ENCODE peak calls at places on chromosomes 16 and 17, in nine cellular contexts. N, C, B, P, F, O, Q, A and J are unnamed samples.

GRCh38 chr16:3915438-3916250 is 35.1 kb upstream of the CREBBP start:
- DNase-seq in O (no peak), C (no peak), A (no peak), Q (no peak), F (no peak), N (no peak), B (no peak), P (no peak), J (no peak)

GRCh38 chr16:82699711-82700495 is 73.1 kb downstream of the CDH13 start:
- DNase-seq in P (no peak), F (no peak), N (no peak), B (peak), C (no peak), O (no peak), A (no peak), Q (peak), J (no peak)

GRCh38 chr17:27402943-27403342 is 53.3 kb upstream of the KSR1 start:
- DNase-seq in Q (no peak), C (no peak), B (no peak), N (no peak), F (no peak), O (no peak), P (no peak), A (no peak), J (no peak)

GRCh38 chr17:68053237-68054030 is 17.9 kb downstream of the KPNA2 start:
- DNase-seq in C (no peak), N (no peak), F (no peak), P (no peak), Q (peak), A (no peak), B (peak), O (no peak), J (no peak)

GRCh38 chr17:75033346-75034235 is 13.2 kb downstream of the ATP5PD start:
- DNase-seq in P (peak), O (peak), N (peak), A (peak), C (peak), F (peak), Q (peak), B (peak), J (peak)

GRCh38 chr16:82603784-82604411 is 22.9 kb upstream of the CDH13 start:
- DNase-seq in N (no peak), O (peak), B (peak), C (no peak), A (no peak), P (no peak), F (peak), Q (peak), J (no peak)

GRCh38 chr16:77937473-77938195 is 84.7 kb upstream of the CLEC3A start:
- DNase-seq in O (no peak), F (no peak), B (no peak), Q (no peak), C (no peak), A (no peak), N (no peak), P (no peak), J (no peak)

GRCh38 chr17:35373532-35373983 is at the start of gene SLFN11:
- DNase-seq in A (peak), B (peak), F (no peak), C (peak), Q (peak), P (peak), N (peak), O (peak), J (no peak)

GRCh38 chr17:43574348-43574747 is 28.2 kb upstream of the ETV4 start:
- DNase-seq in A (no peak), O (no peak), Q (no peak), B (no peak), F (no peak), C (no peak), N (no peak), P (no peak), J (no peak)

GRCh38 chr16:79580465-79581200 is 19.9 kb downstream of the MAF start:
- DNase-seq in O (no peak), Q (no peak), A (no peak), N (no peak), C (no peak), B (no peak), F (no peak), P (no peak), J (no peak)

GRCh38 chr17:15779119-15779518 is 47.0 kb downstream of the TBC1D26 start:
- DNase-seq in O (no peak), N (no peak), B (no peak), C (no peak), Q (no peak), A (no peak), P (no peak), F (no peak), J (no peak)

GRCh38 chr16:46787909-46788308 is 39.8 kb upstream of the MYLK3 start:
- DNase-seq in P (no peak), B (no peak), F (no peak), Q (no peak), N (no peak), O (no peak), C (no peak), A (no peak), J (no peak)

GRCh38 chr16:19785512-19786130 is 67.5 kb downstream of the IQCK start:
- DNase-seq in B (peak), A (no peak), F (no peak), P (no peak), C (no peak), N (no peak), Q (peak), O (no peak), J (no peak)

GRCh38 chr16:86062271-86062965 is 163.5 kb downstream of the IRF8 start:
- DNase-seq in Q (no peak), A (no peak), F (no peak), N (no peak), C (no peak), O (no peak), B (no peak), P (no peak), J (no peak)

GRCh38 chr17:78417531-78417909 is 39.1 kb downstream of the PGS1 start:
- DNase-seq in P (no peak), O (no peak), N (no peak), Q (no peak), C (no peak), B (no peak), F (no peak), A (no peak), J (no peak)

GRCh38 chr17:7248811-7249210 is 2.7 kb downstream of the CTDNEP1 start:
- DNase-seq in Q (no peak), A (no peak), C (no peak), F (no peak), O (no peak), P (no peak), B (no peak), N (no peak), J (no peak)

GRCh38 chr16:3992297-3993051 is 112.0 kb upstream of the CREBBP start:
- DNase-seq in A (no peak), Q (no peak), C (no peak), F (no peak), O (no peak), P (peak), B (no peak), N (no peak), J (no peak)

GRCh38 chr17:60676758-60677307 is 818 bp upstream of the BCAS3 start:
- DNase-seq in Q (no peak), B (no peak), F (no peak), C (no peak), P (no peak), N (no peak), A (no peak), O (no peak), J (no peak)

GRCh38 chr17:21263351-21263750 is 10.1 kb upstream of the NATD1 start:
- DNase-seq in O (no peak), Q (peak), C (no peak), P (no peak), N (no peak), A (no peak), F (no peak), B (peak), J (no peak)

GRCh38 chr16:59181821-59182420 is 447.8 kb upstream of the GOT2 start:
- DNase-seq in O (no peak), N (no peak), Q (no peak), P (peak), F (no peak), B (no peak), C (no peak), A (no peak), J (no peak)

GRCh38 chr16:85615014-85615851 is 2.1 kb downstream of the GSE1 start:
- DNase-seq in Q (no peak), B (no peak), C (peak), F (no peak), A (peak), O (peak), P (no peak), N (peak), J (peak)

GRCh38 chr16:24747425-24747824 is 18.0 kb downstream of the TNRC6A start:
- DNase-seq in Q (no peak), O (no peak), C (no peak), B (no peak), N (no peak), P (no peak), A (no peak), F (no peak), J (no peak)

GRCh38 chr16:54402270-54402669 is 115.7 kb upstream of the IRX3 start:
- DNase-seq in Q (no peak), P (no peak), N (no peak), O (peak), C (no peak), B (no peak), F (no peak), A (no peak), J (no peak)

GRCh38 chr17:79991924-79992656 is 43.6 kb downstream of the TBC1D16 start:
- DNase-seq in C (no peak), B (peak), A (no peak), N (no peak), Q (no peak), F (peak), O (peak), P (peak), J (peak)

GRCh38 chr17:59756236-59756818 is 48.9 kb downstream of the VMP1 start:
- DNase-seq in O (no peak), F (no peak), N (no peak), P (no peak), Q (peak), B (peak), C (no peak), A (no peak), J (no peak)

GRCh38 chr16:28873543-28874201 is 4.6 kb upstream of the ATP2A1 start:
- DNase-seq in C (peak), A (peak), N (peak), B (no peak), F (peak), P (no peak), Q (no peak), O (no peak), J (peak)

GRCh38 chr16:89374393-89374948 is 115.9 kb downstream of the ANKRD11 start:
- DNase-seq in F (peak), C (no peak), A (no peak), O (no peak), P (no peak), B (peak), N (no peak), Q (peak), J (no peak)

GRCh38 chr17:40472733-40473452 is 28.5 kb downstream of the TNS4 start:
- DNase-seq in A (peak), O (no peak), Q (no peak), B (peak), F (no peak), C (no peak), P (no peak), N (no peak), J (no peak)

GRCh38 chr17:56809106-56809819 is 24.5 kb downstream of the C17orf67 start:
- DNase-seq in A (no peak), N (no peak), P (no peak), C (no peak), Q (no peak), O (no peak), F (no peak), B (no peak), J (no peak)

GRCh38 chr16:25110392-25110947 is 1.1 kb upstream of the LCMT1 start:
- DNase-seq in O (no peak), N (no peak), B (peak), F (no peak), P (no peak), C (no peak), Q (no peak), A (peak), J (no peak)

GRCh38 chr17:79065105-79065670 is 9.4 kb upstream of the ENGASE start:
- DNase-seq in C (peak), F (no peak), Q (peak), B (peak), O (no peak), A (peak), P (peak), N (peak), J (no peak)

GRCh38 chr17:67770539-67770938 is 52.8 kb downstream of the NOL11 start:
- DNase-seq in Q (no peak), P (no peak), A (no peak), N (no peak), B (no peak), F (no peak), C (no peak), O (no peak), J (no peak)

GRCh38 chr17:4658478-4659305 is 17.2 kb upstream of the ALOX15 start:
- DNase-seq in A (peak), O (no peak), Q (peak), B (peak), C (no peak), F (no peak), P (no peak), N (no peak), J (no peak)

GRCh38 chr16:79651363-79651762 is 50.8 kb upstream of the MAF start:
- DNase-seq in O (peak), F (no peak), A (no peak), C (no peak), N (no peak), Q (peak), P (no peak), B (peak), J (no peak)

GRCh38 chr17:29778936-29779811 is 150.9 kb downstream of the SSH2 start:
- DNase-seq in O (peak), C (peak), Q (peak), A (peak), P (no peak), F (peak), N (peak), B (peak), J (peak)

GRCh38 chr17:34306466-34306865 is 12.8 kb upstream of the CCL8 start:
- DNase-seq in C (no peak), F (no peak), A (no peak), O (no peak), Q (peak), B (peak), P (no peak), N (no peak), J (no peak)

GRCh38 chr16:31536804-31537361 is 9.2 kb downstream of the AHSP start:
- DNase-seq in Q (no peak), P (no peak), C (no peak), A (no peak), O (no peak), N (no peak), F (no peak), B (no peak), J (no peak)